ENCODE peak calls at places on chromosomes 2 and 18, in nine cellular contexts. P is AG10803, B is A673, T is astrocyte of the spinal cord, N is fibroblast of villous mesenchyme, A is foreskin fibroblast, I is MM.1S, H is colonic mucosa, O is heart right ventricle. E is an unnamed sample.

GRCh38 chr2:78351208-78351607 is 674.3 kb upstream of the REG3G start:
- DNase-seq in I (no peak), O (no peak), P (no peak), B (peak; percentile 53), A (no peak), H (no peak), N (no peak), T (no peak), E (no peak)

GRCh38 chr2:65103013-65103720 is 26.7 kb downstream of the RAB1A start:
- DNase-seq in T (no peak), A (peak; percentile 38), I (no peak), O (no peak), N (peak; percentile 19), B (no peak), H (no peak), P (peak; percentile 36), E (no peak)

GRCh38 chr2:218852911-218853667 is 6.5 kb upstream of the WNT6 start:
- DNase-seq in A (peak; percentile 64), B (peak; percentile 77), P (peak; percentile 42), O (peak; percentile 34), I (peak; percentile 60), T (peak; percentile 55), N (peak; percentile 64), H (peak; percentile 56), E (peak; percentile 52)

GRCh38 chr2:102357975-102358374 is 2.4 kb downstream of the IL18R1 start:
- DNase-seq in N (no peak), A (no peak), P (no peak), H (no peak), B (no peak), T (no peak), O (no peak), I (no peak), E (no peak)

GRCh38 chr2:120471166-120471565 is 125.2 kb downstream of the INHBB start:
- DNase-seq in N (no peak), H (no peak), A (peak; percentile 48), B (no peak), I (no peak), O (no peak), P (no peak), T (no peak), E (no peak)

GRCh38 chr18:62523255-62523588 is 397 bp downstream of the ZCCHC2 start:
- DNase-seq in O (no peak), I (no peak), B (peak; percentile 73), H (no peak), A (no peak), N (no peak), T (no peak), P (no peak), E (no peak)

GRCh38 chr2:73059106-73059505 is 12.4 kb downstream of the SFXN5 start:
- DNase-seq in O (no peak), I (no peak), N (no peak), B (no peak), A (no peak), H (no peak), T (no peak), P (no peak), E (no peak)

GRCh38 chr2:9153589-9153988 is 53.0 kb upstream of the ASAP2 start:
- DNase-seq in I (no peak), A (peak; percentile 24), N (no peak), B (no peak), O (no peak), H (no peak), T (no peak), P (peak; percentile 43), E (no peak)

GRCh38 chr2:188979119-188979729 is 5.1 kb downstream of the COL3A1 start:
- DNase-seq in T (no peak), B (no peak), P (no peak), H (no peak), A (peak; percentile 24), O (no peak), I (no peak), N (peak; percentile 84), E (no peak)

GRCh38 chr18:56647071-56647470 is 4.1 kb upstream of the WDR7 start:
- DNase-seq in I (no peak), P (no peak), B (no peak), N (no peak), O (no peak), H (no peak), A (no peak), T (no peak), E (no peak)

GRCh38 chr2:98460573-98461560 is 16.2 kb downstream of the INPP4A start:
- DNase-seq in B (no peak), I (peak; percentile 93), O (peak; percentile 39), A (no peak), T (no peak), P (no peak), N (no peak), H (no peak), E (no peak)

GRCh38 chr18:77013777-77014525 is 118.6 kb downstream of the MBP start:
- DNase-seq in O (peak; percentile 68), B (no peak), A (no peak), N (peak; percentile 17), P (no peak), H (no peak), I (no peak), T (no peak), E (peak; percentile 81)

GRCh38 chr2:140734992-140735391 is 1395.8 kb downstream of the LRP1B start:
- DNase-seq in T (no peak), P (no peak), B (no peak), H (no peak), O (no peak), N (no peak), A (no peak), I (no peak), E (no peak)

GRCh38 chr18:55405655-55406373 is 182.2 kb downstream of the TCF4 start:
- DNase-seq in I (no peak), H (peak; percentile 47), N (peak; percentile 94), O (peak; percentile 95), A (peak; percentile 95), B (peak; percentile 97), T (peak; percentile 95), P (peak; percentile 86), E (peak; percentile 66)

GRCh38 chr2:101619191-101619591 is 78.3 kb upstream of the MAP4K4 start:
- DNase-seq in I (no peak), B (no peak), T (no peak), P (no peak), H (peak; percentile 32), N (peak; percentile 60), O (peak; percentile 26), A (peak; percentile 41), E (peak; percentile 49)

GRCh38 chr18:51907687-51908597 is 432.1 kb upstream of the DCC start:
- DNase-seq in A (no peak), H (peak; percentile 22), T (no peak), N (no peak), B (no peak), P (no peak), O (no peak), I (no peak), E (no peak)

GRCh38 chr2:26976242-26976641 is 5.8 kb downstream of the MAPRE3 start:
- DNase-seq in A (peak; percentile 17), T (no peak), I (no peak), O (no peak), N (no peak), H (no peak), P (peak; percentile 89), B (no peak), E (no peak)

GRCh38 chr2:239300871-239301742 is 99.7 kb downstream of the HDAC4 start:
- DNase-seq in N (no peak), B (no peak), T (no peak), A (no peak), I (no peak), H (no peak), O (no peak), P (no peak), E (no peak)

GRCh38 chr2:232117413-232117812 is 155.9 kb downstream of the DIS3L2 start:
- DNase-seq in O (no peak), P (no peak), I (no peak), H (no peak), A (no peak), T (no peak), B (no peak), N (no peak), E (no peak)

GRCh38 chr2:232111551-232111950 is 150.0 kb downstream of the DIS3L2 start:
- DNase-seq in O (no peak), A (no peak), N (peak; percentile 30), T (no peak), H (no peak), P (no peak), I (no peak), B (no peak), E (no peak)

GRCh38 chr2:232113821-232114220 is 152.3 kb downstream of the DIS3L2 start:
- DNase-seq in H (no peak), I (peak; percentile 21), N (peak; percentile 62), T (no peak), B (no peak), A (no peak), P (no peak), O (no peak), E (no peak)

GRCh38 chr2:232120911-232121310 is 159.4 kb downstream of the DIS3L2 start:
- DNase-seq in T (no peak), A (no peak), O (no peak), H (no peak), I (no peak), N (no peak), P (no peak), B (no peak), E (no peak)

GRCh38 chr2:232116839-232117238 is 155.3 kb downstream of the DIS3L2 start:
- DNase-seq in I (no peak), N (no peak), A (no peak), H (no peak), B (no peak), P (no peak), O (no peak), T (no peak), E (no peak)
- H3K4me3 ChIP-seq in I (no peak overlapping the region), N (no peak overlapping the region), A (no peak overlapping the region), H (no peak overlapping the region), B (no peak overlapping the region), P (no peak overlapping the region), O (no peak overlapping the region), T (no peak overlapping the region), E (no peak overlapping the region)

DNA sequence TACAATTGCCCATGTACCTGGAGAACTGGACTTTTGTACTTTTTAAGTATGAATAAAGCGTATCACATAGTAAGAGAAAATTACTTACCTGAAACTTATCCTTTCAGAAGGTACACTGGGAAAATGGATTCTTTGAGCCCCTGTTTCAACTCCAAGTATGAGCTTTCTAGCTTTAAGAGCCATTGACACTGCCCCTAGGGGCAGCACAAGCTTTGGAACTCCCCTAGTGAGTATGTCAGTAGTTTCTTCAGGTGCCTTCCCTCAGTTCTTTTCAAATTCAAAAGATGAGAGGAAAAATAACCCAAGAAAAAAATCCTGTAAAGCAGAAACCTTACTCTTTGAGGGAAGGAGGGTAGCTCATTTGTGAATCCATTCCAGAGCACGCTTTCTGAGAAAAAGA is 124.1 kb downstream of the MEMO1 start:
- DNase-seq in A (peak; percentile 8), P (no peak), I (no peak), H (no peak), B (peak; percentile 26), O (no peak), T (no peak), N (no peak), E (no peak)
- TF ChIP-seq CTCF in A (peak; percentile 31), P (peak; percentile 25), I (peak; percentile 29), H (no peak), B (peak; percentile 57), O (no peak), T (peak; percentile 44), N (peak; percentile 49), E (no peak)

GRCh38 chr2:230712443-230713330 is at the start of gene CAB39:
- DNase-seq in A (peak; percentile 97), H (peak; percentile 87), B (peak; percentile 95), O (peak; percentile 82), I (peak; percentile 91), P (peak; percentile 84), N (peak; percentile 89), T (peak; percentile 88), E (peak; percentile 85)
- H3K4me3 ChIP-seq in A (peak within 1 kb of the TSS; percentile 92), H (peak within 1 kb of the TSS; percentile 98), B (peak within 1 kb of the TSS; percentile 92), O (peak within 1 kb of the TSS; percentile 70), I (peak within 1 kb of the TSS; percentile 94), P (peak within 1 kb of the TSS; percentile 86), N (peak within 1 kb of the TSS; percentile 82), T (peak within 1 kb of the TSS; percentile 82), E (peak within 1 kb of the TSS; percentile 99)

GRCh38 chr2:210816769-210817168 is 260.4 kb downstream of the CPS1 start:
- DNase-seq in B (no peak), O (no peak), H (no peak), T (no peak), A (no peak), P (no peak), I (no peak), N (no peak), E (no peak)
- TF ChIP-seq CTCF in B (no peak), O (no peak), H (no peak), T (no peak), A (no peak), P (no peak), I (no peak), N (no peak), E (no peak)

E was measured in lung.